ENCODE peak calls at places on chromosome 15, in nine cellular contexts. I is MM.1S; N is stimulated activated effector memory CD8-positive, alpha-beta T cell treated with anti-CD3 and anti-CD28 coated beads, Interleukin-12 subunit alpha, Interleukin-12 subunit beta, amount 100 ng/mL, for 72 hours; D is left cardiac atrium; Q is LoVo; J is stimulated activated CD4-positive, alpha-beta T cell treated with anti-CD3 and anti-CD28 coated beads, TNF-alpha, amount 100 ng/mL, for 48 hours; R is effector memory CD4-positive, alpha-beta T cell; A is activated naive CD4-positive, alpha-beta T cell treated with anti-CD3 and anti-CD28 coated beads, Interleukin-2, amount 50 U/mL, for 16 hours; W is Calu3. P is an unnamed sample.

GRCh38 chr15:99201410-99202175 is 47.8 kb downstream of the TTC23 start:
- DNase-seq in I (no peak), N (no peak), D (no peak), Q (no peak), J (no peak), R (no peak), A (no peak), W (no peak), P (no peak)

GRCh38 chr15:99452728-99453643 is 112.8 kb upstream of the MEF2A start:
- DNase-seq in I (peak; percentile 16), N (no peak), D (peak; percentile 95), Q (no peak), J (no peak), R (no peak), A (no peak), W (peak; percentile 52), P (peak; percentile 82)

GRCh38 chr15:46316024-46316423 is 681.2 kb downstream of the SQOR start:
- DNase-seq in I (peak; percentile 22), N (no peak), D (no peak), Q (no peak), J (no peak), R (no peak), A (no peak), W (no peak), P (no peak)

GRCh38 chr15:76147906-76148553 is 88.2 kb downstream of the TMEM266 start:
- DNase-seq in I (peak; percentile 44), N (peak; percentile 67), D (peak; percentile 52), Q (peak; percentile 48), J (peak; percentile 51), R (peak; percentile 27), A (peak; percentile 75), W (peak; percentile 87), P (peak; percentile 33)

GRCh38 chr15:52113246-52113645 is 671 bp upstream of the BCL2L10 start:
- DNase-seq in I (no peak), N (no peak), D (no peak), Q (no peak), J (no peak), R (no peak), A (no peak), W (no peak), P (no peak)

GRCh38 chr15:37038716-37039106 is 61.6 kb downstream of the MEIS2 start:
- DNase-seq in I (no peak), N (no peak), D (no peak), Q (no peak), J (no peak), R (no peak), A (no peak), W (no peak), P (no peak)

GRCh38 chr15:29671308-29671981 is 150.8 kb downstream of the TJP1 start:
- DNase-seq in I (no peak), N (no peak), D (no peak), Q (peak; percentile 46), J (no peak), R (no peak), A (no peak), W (no peak), P (no peak)

GRCh38 chr15:67784057-67784781 is 41.1 kb upstream of the SKOR1 start:
- DNase-seq in I (peak; percentile 94), N (no peak), D (no peak), Q (no peak), J (no peak), R (no peak), A (no peak), W (no peak), P (no peak)

GRCh38 chr15:40096094-40096876 is 12.4 kb downstream of the BMF start:
- DNase-seq in I (peak; percentile 44), N (no peak), D (no peak), Q (no peak), J (no peak), R (no peak), A (no peak), W (no peak), P (no peak)

GRCh38 chr15:88802991-88803240 is 320 bp upstream of the ACAN start:
- DNase-seq in I (no peak), N (no peak), D (no peak), Q (no peak), J (no peak), R (no peak), A (no peak), W (no peak), P (no peak)

GRCh38 chr15:90225504-90226234 is 8.1 kb downstream of the CIB1 start:
- DNase-seq in I (no peak), N (no peak), D (no peak), Q (no peak), J (no peak), R (no peak), A (no peak), W (no peak), P (no peak)

GRCh38 chr15:69535101-69535638 is 82.6 kb downstream of the RPLP1 start:
- DNase-seq in I (no peak), N (no peak), D (no peak), Q (no peak), J (no peak), R (no peak), A (no peak), W (no peak), P (no peak)

GRCh38 chr15:27784107-27784506 is 315.0 kb downstream of the OCA2 start:
- DNase-seq in I (no peak), N (no peak), D (no peak), Q (no peak), J (no peak), R (no peak), A (no peak), W (no peak), P (no peak)

GRCh38 chr15:74502301-74502700 is 38.7 kb upstream of the ARID3B start:
- DNase-seq in I (peak; percentile 71), N (no peak), D (no peak), Q (no peak), J (no peak), R (no peak), A (no peak), W (no peak), P (no peak)

GRCh38 chr15:48340111-48340510 is 8.9 kb downstream of the DUT start:
- DNase-seq in I (no peak), N (no peak), D (no peak), Q (no peak), J (no peak), R (no peak), A (no peak), W (no peak), P (no peak)

GRCh38 chr15:68638953-68639500 is 60.2 kb downstream of the CORO2B start:
- DNase-seq in I (no peak), N (no peak), D (no peak), Q (no peak), J (no peak), R (no peak), A (no peak), W (no peak), P (no peak)

GRCh38 chr15:59657635-59658125 is 365 bp upstream of the GTF2A2 start:
- DNase-seq in I (no peak), N (no peak), D (no peak), Q (no peak), J (no peak), R (no peak), A (no peak), W (peak; percentile 15), P (no peak)

GRCh38 chr15:25803036-25803435 is 60.1 kb downstream of the ATP10A start:
- DNase-seq in I (no peak), N (no peak), D (no peak), Q (no peak), J (no peak), R (no peak), A (no peak), W (no peak), P (no peak)

GRCh38 chr15:80461370-80462060 is 57.3 kb downstream of the ARNT2 start:
- DNase-seq in I (no peak), N (no peak), D (no peak), Q (no peak), J (no peak), R (no peak), A (no peak), W (no peak), P (no peak)

GRCh38 chr15:69853572-69853971 is 244.1 kb downstream of the TLE3 start:
- DNase-seq in I (no peak), N (no peak), D (no peak), Q (peak; percentile 63), J (no peak), R (no peak), A (no peak), W (peak; percentile 63), P (peak; percentile 50)

GRCh38 chr15:51768018-51768417 is 16.6 kb downstream of the TMOD2 start:
- DNase-seq in I (no peak), N (no peak), D (no peak), Q (no peak), J (no peak), R (no peak), A (no peak), W (no peak), P (peak; percentile 32)

GRCh38 chr15:49605588-49605987 is 15.0 kb downstream of the FAM227B start:
- DNase-seq in I (no peak), N (no peak), D (peak; percentile 8), Q (no peak), J (no peak), R (no peak), A (no peak), W (no peak), P (no peak)

GRCh38 chr15:66565731-66566130 is at the start of gene LCTL:
- DNase-seq in I (peak; percentile 33), N (no peak), D (no peak), Q (no peak), J (no peak), R (no peak), A (no peak), W (peak; percentile 25), P (peak; percentile 31)

GRCh38 chr15:91100561-91101355 is 701 bp downstream of the SV2B start:
- DNase-seq in I (no peak), N (no peak), D (no peak), Q (no peak), J (no peak), R (no peak), A (no peak), W (no peak), P (peak; percentile 38)

GRCh38 chr15:55254916-55255679 is 34.5 kb downstream of the RAB27A start:
- DNase-seq in I (no peak), N (no peak), D (no peak), Q (no peak), J (no peak), R (no peak), A (no peak), W (no peak), P (no peak)

GRCh38 chr15:51076142-51076897 is 18.4 kb downstream of the TNFAIP8L3 start:
- DNase-seq in I (no peak), N (no peak), D (no peak), Q (no peak), J (no peak), R (no peak), A (no peak), W (no peak), P (no peak)